ENCODE peak calls at places on chromosome 20, in eight cellular contexts. L, A, G, B, K, D, O and T are unnamed samples.

GRCh38 chr20:53884859-53885654 is 185.3 kb downstream of the BCAS1 start:
- DNase-seq in G (no peak), O (no peak), B (no peak), K (no peak), L (no peak), D (no peak), A (peak; percentile 29), T (no peak)

GRCh38 chr20:33675127-33675954 is 1.1 kb upstream of the NECAB3 start:
- DNase-seq in G (peak; percentile 81), K (no peak), A (no peak), L (no peak), B (no peak), D (no peak), O (no peak), T (no peak)

GRCh38 chr20:50193169-50193850 is 2.7 kb downstream of the CEBPB start:
- DNase-seq in B (no peak), A (no peak), K (no peak), O (no peak), L (no peak), D (no peak), G (no peak), T (no peak)

GRCh38 chr20:56445540-56445939 is 22.9 kb upstream of the RTF2 start:
- DNase-seq in G (no peak), K (no peak), B (no peak), O (no peak), L (no peak), A (no peak), D (no peak), T (no peak)

GRCh38 chr20:26163890-26164289 is 467.2 kb upstream of the ZNF337 start:
- DNase-seq in A (no peak), B (peak; percentile 67), D (no peak), K (no peak), O (no peak), G (no peak), L (no peak), T (no peak)

GRCh38 chr20:35087355-35087754 is 5.3 kb downstream of the TRPC4AP start:
- DNase-seq in B (no peak), D (no peak), G (no peak), L (no peak), O (no peak), K (no peak), A (no peak), T (no peak)

GRCh38 chr20:38730167-38730988 is 6.1 kb downstream of the SLC32A1 start:
- DNase-seq in B (no peak), G (no peak), L (no peak), A (no peak), K (no peak), O (no peak), D (no peak), T (no peak)

GRCh38 chr20:41004561-41005360 is 23.9 kb upstream of the TOP1 start:
- DNase-seq in A (no peak), K (no peak), O (no peak), B (no peak), L (no peak), G (no peak), D (no peak), T (no peak)

GRCh38 chr20:57830515-57830895 is 120.7 kb upstream of the PMEPA1 start:
- DNase-seq in O (no peak), K (no peak), B (no peak), G (no peak), A (no peak), D (no peak), L (no peak), T (no peak)

GRCh38 chr20:33079267-33079666 is at the start of gene BPIFB4:
- DNase-seq in K (no peak), L (no peak), D (no peak), A (no peak), B (no peak), O (no peak), G (no peak), T (no peak)

GRCh38 chr20:33013701-33014326 is 6.3 kb downstream of the BPIFB2 start:
- DNase-seq in D (no peak), K (no peak), A (no peak), O (no peak), B (no peak), L (no peak), G (no peak), T (no peak)

GRCh38 chr20:47859255-47859654 is 74.0 kb upstream of the SULF2 start:
- DNase-seq in B (peak; percentile 18), L (no peak), K (no peak), G (no peak), O (no peak), D (no peak), A (no peak), T (no peak)

GRCh38 chr20:44698351-44698750 is 16.8 kb upstream of the CCN5 start:
- DNase-seq in G (no peak), K (no peak), O (no peak), D (no peak), L (no peak), B (no peak), A (no peak), T (no peak)

GRCh38 chr20:20498081-20498861 is 130.4 kb downstream of the INSM1 start:
- DNase-seq in B (no peak), D (no peak), O (no peak), G (no peak), K (no peak), A (no peak), L (peak; percentile 17), T (no peak)

GRCh38 chr20:41249371-41249770 is 68.2 kb downstream of the ZHX3 start:
- DNase-seq in O (peak; percentile 8), K (no peak), A (no peak), D (peak; percentile 29), B (peak; percentile 87), G (peak; percentile 90), L (no peak), T (no peak)

GRCh38 chr20:47534405-47534804 is 32.7 kb downstream of the NCOA3 start:
- DNase-seq in A (no peak), O (no peak), L (no peak), D (no peak), K (no peak), G (no peak), B (no peak), T (no peak)